ENCODE peak calls at places on chromosomes 7 and 10, in seven cellular contexts. E, C, U, I, O, Z and N are unnamed samples.

GRCh38 chr7:27409776-27410175 is 167.2 kb downstream of the EVX1 start:
- DNase-seq in E (no peak), C (no peak), U (no peak), I (peak), O (no peak), Z (no peak), N (no peak)

GRCh38 chr7:98418636-98419315 is 17.9 kb upstream of the BAIAP2L1 start:
- DNase-seq in E (peak), C (no peak), U (peak), I (peak), O (no peak), Z (peak), N (peak)

GRCh38 chr10:12308102-12308501 is 41.2 kb upstream of the CAMK1D start:
- DNase-seq in E (no peak), C (no peak), U (no peak), I (no peak), O (no peak), Z (no peak), N (no peak)

GRCh38 chr10:79116801-79117723 is 48.3 kb downstream of the ZMIZ1 start:
- DNase-seq in E (no peak), C (no peak), U (peak), I (no peak), O (no peak), Z (peak), N (no peak)

GRCh38 chr7:163971-164881 is 28.1 kb upstream of the FAM20C start:
- DNase-seq in E (no peak), C (no peak), U (no peak), I (no peak), O (no peak), Z (no peak), N (no peak)

GRCh38 chr7:38310601-38311057 is 37.2 kb upstream of the TARP start:
- DNase-seq in E (no peak), C (no peak), U (no peak), I (peak), O (peak), Z (peak), N (peak)

GRCh38 chr10:51117794-51118193 is 43.5 kb downstream of the PRKG1 start:
- DNase-seq in E (no peak), C (no peak), U (peak), I (peak), O (no peak), Z (no peak), N (no peak)

GRCh38 chr7:30658471-30659074 is 23.7 kb downstream of the CRHR2 start:
- DNase-seq in E (no peak), C (no peak), U (no peak), I (no peak), O (no peak), Z (no peak), N (no peak)

GRCh38 chr7:130207642-130208041 is at the start of gene SSMEM1:
- DNase-seq in E (no peak), C (no peak), U (peak), I (peak), O (no peak), Z (no peak), N (peak)

GRCh38 chr10:69802424-69803161 is 887 bp downstream of the COL13A1 start:
- DNase-seq in E (peak), C (peak), U (peak), I (peak), O (no peak), Z (peak), N (peak)

GRCh38 chr7:50937727-50938126 is 155.0 kb upstream of the GRB10 start:
- DNase-seq in E (no peak), C (no peak), U (no peak), I (no peak), O (no peak), Z (no peak), N (no peak)

GRCh38 chr10:71998119-71998839 is 34.1 kb downstream of the CHST3 start:
- DNase-seq in E (no peak), C (no peak), U (no peak), I (no peak), O (no peak), Z (no peak), N (no peak)

GRCh38 chr7:371119-371778 is 81.3 kb downstream of the FOXL3 start:
- DNase-seq in E (peak), C (no peak), U (no peak), I (no peak), O (peak), Z (peak), N (no peak)

GRCh38 chr7:90958669-90959068 is 305.6 kb upstream of the FZD1 start:
- DNase-seq in E (no peak), C (no peak), U (peak), I (peak), O (no peak), Z (no peak), N (no peak)